ENCODE peak calls at places on chromosomes 5 and 9, in five cellular contexts. M is kidney epithelial cell, G is epithelial cell of prostate, O is frontal cortex, E is heart left ventricle. U is an unnamed sample.

GRCh38 chr9:118929317-118929716 is 439.9 kb downstream of the BRINP1 start:
- DNase-seq in M (peak), G (peak), O (no peak), E (no peak), U (no peak)

GRCh38 chr9:98793031-98793430 is 3.3 kb downstream of the ANKS6 start:
- DNase-seq in M (no peak), G (no peak), O (no peak), E (no peak), U (no peak)

GRCh38 chr9:98230354-98230753 is 25.1 kb downstream of the TBC1D2 start:
- DNase-seq in M (no peak), G (no peak), O (no peak), E (no peak), U (no peak)

GRCh38 chr5:53067641-53068040 is 41.9 kb downstream of the MOCS2 start:
- DNase-seq in M (no peak), G (no peak), O (no peak), E (no peak), U (no peak)

GRCh38 chr9:126363847-126364671 is 37.4 kb downstream of the MVB12B start:
- DNase-seq in M (no peak), G (peak), O (no peak), E (no peak), U (no peak)

GRCh38 chr9:33374634-33375237 is 27.6 kb downstream of the AQP7 start:
- DNase-seq in M (no peak), G (peak), O (peak), E (peak), U (peak)

GRCh38 chr5:169099801-169100734 is 200.9 kb downstream of the SLIT3 start:
- DNase-seq in M (no peak), G (no peak), O (no peak), E (no peak), U (no peak)

GRCh38 chr9:89648247-89649000 is 43.6 kb downstream of the GADD45G start:
- DNase-seq in M (no peak), G (no peak), O (no peak), E (no peak), U (no peak)

GRCh38 chr5:96331210-96331609 is 101.8 kb downstream of the PCSK1 start:
- DNase-seq in M (no peak), G (no peak), O (no peak), E (no peak), U (no peak)

GRCh38 chr5:106269252-106269843 is 1401.4 kb downstream of the EFNA5 start:
- DNase-seq in M (peak), G (no peak), O (no peak), E (no peak), U (peak)

GRCh38 chr9:115414561-115414960 is 296.6 kb upstream of the TNC start:
- DNase-seq in M (no peak), G (no peak), O (no peak), E (no peak), U (no peak)

GRCh38 chr9:133023117-133023890 is 7.5 kb upstream of the GTF3C5 start:
- DNase-seq in M (no peak), G (no peak), O (no peak), E (no peak), U (peak)

GRCh38 chr5:104179057-104179456 is 616.5 kb upstream of the NUDT12 start:
- DNase-seq in M (no peak), G (no peak), O (peak), E (no peak), U (peak)

GRCh38 chr5:93791520-93791972 is 50.1 kb upstream of the POU5F2 start:
- DNase-seq in M (no peak), G (no peak), O (no peak), E (no peak), U (no peak)

GRCh38 chr5:61401726-61402125 is 69.7 kb downstream of the ZSWIM6 start:
- DNase-seq in M (peak), G (peak), O (no peak), E (no peak), U (no peak)

GRCh38 chr9:135244271-135244691 is 156.8 kb downstream of the OLFM1 start:
- DNase-seq in M (no peak), G (no peak), O (no peak), E (no peak), U (no peak)

GRCh38 chr5:14930486-14930885 is 58.9 kb upstream of the ANKH start:
- DNase-seq in M (no peak), G (no peak), O (no peak), E (no peak), U (no peak)

GRCh38 chr9:112377684-112378344 is 2.1 kb upstream of the HSDL2 start:
- DNase-seq in M (no peak), G (no peak), O (no peak), E (no peak), U (no peak)

GRCh38 chr5:116654890-116655289 is 80.3 kb upstream of the SEMA6A start:
- DNase-seq in M (no peak), G (no peak), O (no peak), E (no peak), U (no peak)

GRCh38 chr5:172789687-172790495 is 18.9 kb upstream of the DUSP1 start:
- DNase-seq in M (no peak), G (no peak), O (no peak), E (no peak), U (no peak)

GRCh38 chr9:99154356-99154755 is 49.4 kb downstream of the TGFBR1 start:
- DNase-seq in M (no peak), G (no peak), O (no peak), E (no peak), U (no peak)

GRCh38 chr5:149719666-149720065 is 10.4 kb upstream of the PPARGC1B start:
- DNase-seq in M (no peak), G (peak), O (no peak), E (no peak), U (peak)

GRCh38 chr5:52989781-52990530 is 804 bp downstream of the ITGA2 start:
- DNase-seq in M (no peak), G (no peak), O (peak), E (peak), U (peak)

GRCh38 chr5:92907914-92908606 is 673.0 kb downstream of the NR2F1-AS1 start:
- DNase-seq in M (no peak), G (no peak), O (no peak), E (no peak), U (no peak)

GRCh38 chr9:128870128-128870940 is 11.4 kb downstream of the KYAT1 start:
- DNase-seq in M (no peak), G (no peak), O (no peak), E (no peak), U (no peak)

GRCh38 chr5:8683528-8683927 is 814.6 kb downstream of the MTRR start:
- DNase-seq in M (no peak), G (no peak), O (no peak), E (no peak), U (no peak)

GRCh38 chr9:110125207-110125751 is 82.7 kb downstream of the C9orf152 start:
- DNase-seq in M (peak), G (no peak), O (no peak), E (peak), U (no peak)

GRCh38 chr5:103216697-103217096 is 41.9 kb upstream of the MACIR start:
- DNase-seq in M (no peak), G (no peak), O (no peak), E (no peak), U (no peak)

GRCh38 chr5:6255956-6256355 is 122.4 kb downstream of the MED10 start:
- DNase-seq in M (no peak), G (no peak), O (no peak), E (no peak), U (no peak)

GRCh38 chr9:131627326-131627845 is 82.1 kb downstream of the PRRT1B start:
- DNase-seq in M (no peak), G (no peak), O (no peak), E (no peak), U (no peak)

GRCh38 chr5:76866503-76866902 is 16.7 kb downstream of the S100Z start:
- DNase-seq in M (no peak), G (no peak), O (no peak), E (no peak), U (no peak)

GRCh38 chr5:40962207-40962955 is 53.1 kb downstream of the C7 start:
- DNase-seq in M (no peak), G (no peak), O (no peak), E (no peak), U (no peak)

GRCh38 chr9:89445801-89446228 is 52.1 kb downstream of the SEMA4D start:
- DNase-seq in M (no peak), G (no peak), O (no peak), E (no peak), U (no peak)

GRCh38 chr9:105969672-105970071 is 275.3 kb downstream of the TMEM38B start:
- DNase-seq in M (no peak), G (no peak), O (no peak), E (no peak), U (no peak)

GRCh38 chr5:25358919-25359318 is 714.1 kb upstream of the CDH10 start:
- DNase-seq in M (no peak), G (no peak), O (no peak), E (no peak), U (no peak)

GRCh38 chr9:31153250-31153840 is 1231.1 kb upstream of the ACO1 start:
- DNase-seq in M (no peak), G (no peak), O (no peak), E (no peak), U (no peak)

GRCh38 chr9:70795841-70796240 is 325.6 kb downstream of the TRPM3 start:
- DNase-seq in M (no peak), G (no peak), O (no peak), E (no peak), U (no peak)

GRCh38 chr5:137595680-137596079 is 96.6 kb upstream of the SPOCK1 start:
- DNase-seq in M (no peak), G (no peak), O (no peak), E (no peak), U (no peak)

GRCh38 chr5:61332369-61332745 is 299 bp downstream of the ZSWIM6 start:
- DNase-seq in M (no peak), G (no peak), O (peak), E (peak), U (no peak)